ENCODE peak calls at places on chromosomes 2 and 18, in four cellular contexts. S, E, K and C are unnamed samples.

GRCh38 chr18:3440340-3440739 is 9.6 kb upstream of the TGIF1 start:
- DNase-seq in S (no peak), E (no peak), K (no peak), C (no peak)

GRCh38 chr2:77391119-77391518 is 131.1 kb downstream of the LRRTM4 start:
- DNase-seq in S (no peak), E (no peak), K (no peak), C (no peak)

GRCh38 chr2:79984476-79984875 is 320.1 kb downstream of the LRRTM1 start:
- DNase-seq in S (no peak), E (no peak), K (no peak), C (no peak)

GRCh38 chr2:119265693-119266066 is 42.0 kb downstream of the STEAP3 start:
- DNase-seq in S (no peak), E (no peak), K (no peak), C (no peak)

GRCh38 chr2:102103992-102104871 is 38.3 kb upstream of the IL1R1 start:
- DNase-seq in S (no peak), E (no peak), K (no peak), C (no peak)

GRCh38 chr2:69305712-69306611 is 81.1 kb downstream of the GFPT1 start:
- DNase-seq in S (no peak), E (peak; percentile 69), K (no peak), C (no peak)

GRCh38 chr2:86350751-86351150 is 13.3 kb upstream of the REEP1 start:
- DNase-seq in S (no peak), E (no peak), K (no peak), C (no peak)

GRCh38 chr18:35378206-35378795 is 1.2 kb upstream of the ZNF396 start:
- DNase-seq in S (no peak), E (no peak), K (no peak), C (no peak)

GRCh38 chr2:223093436-223093839 is 41.4 kb downstream of the KCNE4 start:
- DNase-seq in S (no peak), E (no peak), K (no peak), C (no peak)

GRCh38 chr2:160043265-160043664 is 19.1 kb downstream of the PLA2R1 start:
- DNase-seq in S (no peak), E (no peak), K (no peak), C (no peak)

GRCh38 chr2:159285929-159286708 is at the start of gene WDSUB1:
- DNase-seq in S (peak; percentile 74), E (peak; percentile 64), K (no peak), C (peak; percentile 55)

GRCh38 chr18:50422286-50422898 is 47.5 kb downstream of the SKA1 start:
- DNase-seq in S (no peak), E (no peak), K (no peak), C (no peak)

GRCh38 chr18:50986360-50987087 is 18.7 kb downstream of the ELAC1 start:
- DNase-seq in S (no peak), E (no peak), K (no peak), C (no peak)

GRCh38 chr2:37665622-37666362 is 5.7 kb downstream of the CDC42EP3 start:
- DNase-seq in S (no peak), E (peak; percentile 70), K (no peak), C (no peak)

GRCh38 chr18:23964282-23965238 is 50.0 kb upstream of the TTC39C start:
- DNase-seq in S (no peak), E (no peak), K (no peak), C (peak; percentile 42)

GRCh38 chr2:140585016-140585415 is 1545.8 kb downstream of the LRP1B start:
- DNase-seq in S (no peak), E (no peak), K (no peak), C (no peak)

GRCh38 chr2:219104107-219105050 is 43.7 kb upstream of the IHH start:
- DNase-seq in S (peak; percentile 66), E (peak; percentile 66), K (peak; percentile 28), C (peak; percentile 59)

GRCh38 chr2:24932715-24933114 is 12.7 kb upstream of the ADCY3 start:
- DNase-seq in S (no peak), E (no peak), K (no peak), C (no peak)

GRCh38 chr2:241983571-241984270 is 114.2 kb downstream of the RTP5 start:
- DNase-seq in S (no peak), E (no peak), K (no peak), C (no peak)

GRCh38 chr18:32730068-32730467 is 42.8 kb downstream of the KLHL14 start:
- DNase-seq in S (no peak), E (no peak), K (no peak), C (no peak)

GRCh38 chr2:86476092-86476491 is 34.9 kb downstream of the KDM3A start:
- DNase-seq in S (no peak), E (no peak), K (no peak), C (no peak)

GRCh38 chr2:64996914-64997313 is 7.7 kb downstream of the SLC1A4 start:
- DNase-seq in S (no peak), E (peak; percentile 48), K (no peak), C (no peak)

GRCh38 chr2:26559556-26559955 is 81.6 kb downstream of the CIB4 start:
- DNase-seq in S (no peak), E (no peak), K (no peak), C (no peak)

GRCh38 chr2:160695402-160696060 is 201.9 kb upstream of the RBMS1 start:
- DNase-seq in S (no peak), E (no peak), K (no peak), C (no peak)

GRCh38 chr2:85318222-85319182 is 9.3 kb downstream of the TGOLN2 start:
- DNase-seq in S (no peak), E (no peak), K (no peak), C (no peak)

GRCh38 chr2:67628892-67629291 is 231.8 kb downstream of the ETAA1 start:
- DNase-seq in S (no peak), E (no peak), K (no peak), C (no peak)

GRCh38 chr2:208265371-208265806 is 666 bp upstream of the PIKFYVE start:
- DNase-seq in S (peak; percentile 30), E (peak; percentile 35), K (peak; percentile 15), C (no peak)

GRCh38 chr2:134466141-134466540 is 212.3 kb downstream of the MGAT5 start:
- DNase-seq in S (peak; percentile 66), E (peak; percentile 46), K (no peak), C (no peak)

GRCh38 chr2:42575458-42576064 is 7.1 kb downstream of the MTA3 start:
- DNase-seq in S (no peak), E (no peak), K (no peak), C (no peak)

GRCh38 chr2:172995323-172996244 is 80.1 kb upstream of the MAP3K20 start:
- DNase-seq in S (peak; percentile 86), E (no peak), K (peak; percentile 51), C (no peak)

GRCh38 chr2:19764998-19765397 is 136.8 kb downstream of the TTC32 start:
- DNase-seq in S (peak; percentile 30), E (no peak), K (no peak), C (no peak)

GRCh38 chr2:16169381-16169960 is 229.1 kb downstream of the MYCN start:
- DNase-seq in S (no peak), E (no peak), K (no peak), C (no peak)

GRCh38 chr18:61474918-61475317 is 141.7 kb downstream of the CDH20 start:
- DNase-seq in S (no peak), E (no peak), K (no peak), C (no peak)

GRCh38 chr2:217625475-217626245 is 377.1 kb downstream of the TNS1 start:
- DNase-seq in S (no peak), E (no peak), K (no peak), C (no peak)
- TF ChIP-seq CHD2 in S (no peak), E (no peak), K (no peak), C (no peak)

GRCh38 chr2:206054952-206055351 is 31.0 kb downstream of the INO80D start:
- DNase-seq in S (no peak), E (no peak), K (no peak), C (no peak)
- TF ChIP-seq CHD2 in S (no peak), E (no peak), K (no peak), C (no peak)

DNA sequence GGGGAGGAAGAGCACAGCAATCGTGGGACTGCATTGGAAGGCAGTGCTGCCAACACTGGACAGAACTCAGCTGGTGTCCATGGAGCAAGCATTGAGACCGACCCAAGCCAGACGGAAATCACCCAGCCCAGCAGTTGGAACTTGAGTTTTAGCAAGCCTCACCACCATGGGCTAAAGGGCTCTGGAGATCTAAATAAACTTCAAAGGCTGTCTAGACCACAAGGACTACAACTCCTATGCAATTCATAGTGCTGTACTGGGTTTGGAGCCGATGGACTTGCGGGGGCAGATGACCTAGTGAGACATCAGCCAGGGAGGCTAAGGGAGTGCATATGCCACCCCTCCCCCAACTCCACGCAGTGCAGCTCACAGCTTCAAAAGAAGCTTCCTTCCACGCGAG is 243.6 kb upstream of the SLC39A10 start:
- DNase-seq in S (no peak), E (no peak), K (no peak), C (no peak)
- TF ChIP-seq CHD2 in S (no peak), E (no peak), K (no peak), C (no peak)

DNA sequence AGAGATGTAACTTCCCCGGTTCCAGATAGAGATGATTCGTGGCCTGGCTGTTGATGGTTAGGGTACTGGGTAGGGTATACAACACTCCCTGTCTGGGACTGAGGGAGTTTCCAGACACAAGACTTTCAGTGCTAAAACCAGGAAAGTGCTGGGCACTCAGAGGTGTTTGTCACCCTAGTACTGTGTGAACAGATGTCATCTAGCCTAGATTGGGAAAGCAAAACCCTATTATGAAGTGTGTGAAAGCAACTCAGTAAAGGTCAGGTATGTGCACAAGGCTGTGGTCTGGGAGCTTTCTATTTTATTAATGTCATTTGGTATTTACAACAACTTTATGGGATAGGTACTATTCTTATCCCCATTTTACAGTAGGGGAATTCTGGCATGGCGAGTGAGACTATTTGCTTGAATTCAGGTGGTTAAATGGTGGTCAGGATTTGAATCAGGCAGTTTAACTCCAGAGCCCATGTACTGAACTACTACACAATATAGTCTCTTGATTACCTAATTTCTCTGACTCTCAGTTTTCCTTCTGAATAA is 2.6 kb downstream of the BZW1 start:
- DNase-seq in S (no peak), E (no peak), K (no peak), C (no peak)
- TF ChIP-seq CHD2 in S (no peak), E (no peak), K (no peak), C (no peak)